ENCODE peak calls at places on chromosomes 5 and 9, in seven cellular contexts. One of them, this sample, is unnamed.

GRCh38 chr5:94691270-94691669 is 72.8 kb downstream of the SLF1 start:
- DNase-seq in NCI-H345: no peak
- DNase-seq in fibroblast of pulmonary artery: no peak
- DNase-seq in spleen: no peak
- DNase-seq in activated T-cell treated with anti-CD3 and anti-CD28 coated beads for 1 hour: no peak
- DNase-seq in CD8-positive, alpha-beta memory T cell: no peak
- DNase-seq in astrocyte of the spinal cord: no peak
- DNase-seq in this sample: no peak

GRCh38 chr5:175826980-175827379 is 44.4 kb upstream of the CPLX2 start:
- DNase-seq in astrocyte of the spinal cord: no peak
- DNase-seq in fibroblast of pulmonary artery: no peak
- DNase-seq in spleen: no peak
- DNase-seq in NCI-H345: no peak
- DNase-seq in activated T-cell treated with anti-CD3 and anti-CD28 coated beads for 1 hour: no peak
- DNase-seq in CD8-positive, alpha-beta memory T cell: no peak
- DNase-seq in this sample: no peak

GRCh38 chr9:3868012-3868411 is 342.2 kb upstream of the RFX3 start:
- DNase-seq in astrocyte of the spinal cord: no peak
- DNase-seq in CD8-positive, alpha-beta memory T cell: no peak
- DNase-seq in fibroblast of pulmonary artery: no peak
- DNase-seq in activated T-cell treated with anti-CD3 and anti-CD28 coated beads for 1 hour: no peak
- DNase-seq in NCI-H345: no peak
- DNase-seq in spleen: no peak
- DNase-seq in this sample: no peak

GRCh38 chr5:147773587-147773986 is 8.9 kb downstream of the JAKMIP2 start:
- DNase-seq in spleen: no peak
- DNase-seq in activated T-cell treated with anti-CD3 and anti-CD28 coated beads for 1 hour: no peak
- DNase-seq in astrocyte of the spinal cord: no peak
- DNase-seq in NCI-H345: no peak
- DNase-seq in fibroblast of pulmonary artery: no peak
- DNase-seq in CD8-positive, alpha-beta memory T cell: no peak
- DNase-seq in this sample: no peak

GRCh38 chr5:140125637-140126036 is at the start of gene IGIP:
- DNase-seq in NCI-H345: no peak
- DNase-seq in fibroblast of pulmonary artery: no peak
- DNase-seq in astrocyte of the spinal cord: no peak
- DNase-seq in activated T-cell treated with anti-CD3 and anti-CD28 coated beads for 1 hour: no peak
- DNase-seq in spleen: no peak
- DNase-seq in CD8-positive, alpha-beta memory T cell: no peak
- DNase-seq in this sample: no peak

GRCh38 chr5:34555699-34556513 is 100.2 kb upstream of the RAI14 start:
- DNase-seq in CD8-positive, alpha-beta memory T cell: no peak
- DNase-seq in activated T-cell treated with anti-CD3 and anti-CD28 coated beads for 1 hour: no peak
- DNase-seq in astrocyte of the spinal cord: no peak
- DNase-seq in NCI-H345: no peak
- DNase-seq in fibroblast of pulmonary artery: no peak
- DNase-seq in spleen: no peak
- DNase-seq in this sample: no peak

GRCh38 chr5:148145916-148146315 is 22.4 kb upstream of the SPINK14 start:
- DNase-seq in spleen: no peak
- DNase-seq in fibroblast of pulmonary artery: peak; percentile 64
- DNase-seq in CD8-positive, alpha-beta memory T cell: no peak
- DNase-seq in astrocyte of the spinal cord: peak; percentile 59
- DNase-seq in activated T-cell treated with anti-CD3 and anti-CD28 coated beads for 1 hour: no peak
- DNase-seq in NCI-H345: peak; percentile 66
- DNase-seq in this sample: no peak

GRCh38 chr5:150484964-150485769 is 22.8 kb upstream of the NDST1 start:
- DNase-seq in fibroblast of pulmonary artery: no peak
- DNase-seq in activated T-cell treated with anti-CD3 and anti-CD28 coated beads for 1 hour: no peak
- DNase-seq in NCI-H345: no peak
- DNase-seq in astrocyte of the spinal cord: no peak
- DNase-seq in spleen: peak; percentile 90
- DNase-seq in CD8-positive, alpha-beta memory T cell: no peak
- DNase-seq in this sample: no peak

GRCh38 chr5:132388244-132389050 is 18.9 kb downstream of the SLC22A5 start:
- DNase-seq in spleen: no peak
- DNase-seq in CD8-positive, alpha-beta memory T cell: no peak
- DNase-seq in activated T-cell treated with anti-CD3 and anti-CD28 coated beads for 1 hour: no peak
- DNase-seq in fibroblast of pulmonary artery: peak; percentile 43
- DNase-seq in NCI-H345: no peak
- DNase-seq in astrocyte of the spinal cord: peak; percentile 75
- DNase-seq in this sample: no peak

GRCh38 chr9:93194584-93194983 is 10.6 kb downstream of the WNK2 start:
- DNase-seq in CD8-positive, alpha-beta memory T cell: no peak
- DNase-seq in astrocyte of the spinal cord: no peak
- DNase-seq in NCI-H345: peak; percentile 25
- DNase-seq in spleen: no peak
- DNase-seq in fibroblast of pulmonary artery: no peak
- DNase-seq in activated T-cell treated with anti-CD3 and anti-CD28 coated beads for 1 hour: no peak
- DNase-seq in this sample: no peak

GRCh38 chr5:97100486-97100885 is 41.9 kb downstream of the LIX1 start:
- DNase-seq in spleen: no peak
- DNase-seq in astrocyte of the spinal cord: no peak
- DNase-seq in activated T-cell treated with anti-CD3 and anti-CD28 coated beads for 1 hour: no peak
- DNase-seq in fibroblast of pulmonary artery: peak; percentile 13
- DNase-seq in CD8-positive, alpha-beta memory T cell: no peak
- DNase-seq in NCI-H345: no peak
- DNase-seq in this sample: no peak

GRCh38 chr5:155089649-155090048 is 76.1 kb downstream of the KIF4B start:
- DNase-seq in NCI-H345: no peak
- DNase-seq in CD8-positive, alpha-beta memory T cell: no peak
- DNase-seq in fibroblast of pulmonary artery: peak; percentile 25
- DNase-seq in spleen: no peak
- DNase-seq in astrocyte of the spinal cord: no peak
- DNase-seq in activated T-cell treated with anti-CD3 and anti-CD28 coated beads for 1 hour: no peak
- DNase-seq in this sample: no peak

GRCh38 chr5:80453372-80453771 is 34.5 kb upstream of the FAM151B start:
- DNase-seq in NCI-H345: no peak
- DNase-seq in CD8-positive, alpha-beta memory T cell: no peak
- DNase-seq in spleen: no peak
- DNase-seq in activated T-cell treated with anti-CD3 and anti-CD28 coated beads for 1 hour: no peak
- DNase-seq in fibroblast of pulmonary artery: no peak
- DNase-seq in astrocyte of the spinal cord: no peak
- DNase-seq in this sample: no peak